ENCODE peak calls at places on chromosomes 1 and 21, in seven cellular contexts. G, P, B, I, K, L and C are unnamed samples.

GRCh38 chr1:158932171-158932570 is 819 bp downstream of the PYHIN1 start:
- DNase-seq in G (no peak), P (no peak), B (no peak), I (no peak), K (no peak), L (no peak), C (no peak)

GRCh38 chr1:199720496-199720895 is 307.0 kb upstream of the NR5A2 start:
- DNase-seq in G (no peak), P (no peak), B (no peak), I (no peak), K (no peak), L (no peak), C (no peak)

GRCh38 chr1:17128361-17128760 is 9.1 kb upstream of the PADI2 start:
- DNase-seq in G (no peak), P (no peak), B (no peak), I (peak), K (no peak), L (no peak), C (peak)

GRCh38 chr21:25963186-25963585 is 207.4 kb downstream of the APP start:
- DNase-seq in G (no peak), P (no peak), B (no peak), I (no peak), K (no peak), L (no peak), C (no peak)

GRCh38 chr1:16612332-16613172 is 812 bp downstream of the NBPF1 start:
- DNase-seq in G (no peak), P (peak), B (peak), I (peak), K (peak), L (peak), C (peak)

GRCh38 chr1:235923466-235924008 is 56.8 kb upstream of the LYST start:
- DNase-seq in G (no peak), P (peak), B (no peak), I (peak), K (peak), L (no peak), C (no peak)

GRCh38 chr1:225919906-225920305 is 4.1 kb downstream of the PYCR2 start:
- DNase-seq in G (peak), P (no peak), B (peak), I (peak), K (no peak), L (peak), C (peak)

GRCh38 chr1:178768423-178768822 is 43.4 kb downstream of the RALGPS2 start:
- DNase-seq in G (no peak), P (peak), B (no peak), I (no peak), K (no peak), L (no peak), C (no peak)

GRCh38 chr1:67771152-67771551 is 62.1 kb downstream of the GNG12 start:
- DNase-seq in G (no peak), P (no peak), B (no peak), I (no peak), K (no peak), L (no peak), C (peak)

GRCh38 chr1:207944571-207944970 is 33.6 kb upstream of the CD34 start:
- DNase-seq in G (no peak), P (no peak), B (no peak), I (no peak), K (no peak), L (no peak), C (peak)

GRCh38 chr1:25664357-25664796 is 47.8 kb downstream of the MAN1C1 start:
- DNase-seq in G (no peak), P (no peak), B (no peak), I (no peak), K (no peak), L (no peak), C (no peak)

GRCh38 chr1:25478633-25479032 is 47.9 kb downstream of the MACO1 start:
- DNase-seq in G (no peak), P (no peak), B (no peak), I (no peak), K (no peak), L (no peak), C (peak)

GRCh38 chr1:61320575-61320974 is 238.2 kb downstream of the NFIA start:
- DNase-seq in G (no peak), P (no peak), B (no peak), I (no peak), K (no peak), L (no peak), C (no peak)

GRCh38 chr1:22141493-22141892 is 1.4 kb downstream of the WNT4 start:
- DNase-seq in G (no peak), P (no peak), B (no peak), I (no peak), K (no peak), L (no peak), C (no peak)

GRCh38 chr1:231636157-231636556 is 9.6 kb downstream of the DISC1 start:
- DNase-seq in G (no peak), P (no peak), B (peak), I (no peak), K (no peak), L (peak), C (no peak)

GRCh38 chr1:56060901-56061300 is 518.5 kb downstream of the PLPP3 start:
- DNase-seq in G (no peak), P (no peak), B (no peak), I (peak), K (no peak), L (no peak), C (no peak)

GRCh38 chr1:154729031-154729442 is 121.1 kb upstream of the ADAR start:
- DNase-seq in G (no peak), P (no peak), B (no peak), I (no peak), K (no peak), L (no peak), C (no peak)

GRCh38 chr1:32773764-32774463 is 43.2 kb downstream of the YARS1 start:
- DNase-seq in G (no peak), P (no peak), B (peak), I (no peak), K (no peak), L (no peak), C (no peak)

GRCh38 chr1:223810586-223810985 is 35.2 kb downstream of the TP53BP2 start:
- DNase-seq in G (no peak), P (no peak), B (no peak), I (no peak), K (no peak), L (no peak), C (no peak)

GRCh38 chr21:45478115-45478801 is 64.0 kb downstream of the SLC19A1 start:
- DNase-seq in G (peak), P (peak), B (peak), I (no peak), K (peak), L (peak), C (no peak)

GRCh38 chr1:28886731-28887417 is 27.5 kb upstream of the EPB41 start:
- DNase-seq in G (peak), P (peak), B (peak), I (peak), K (peak), L (peak), C (peak)

GRCh38 chr1:192973988-192974387 is 85.2 kb downstream of the UCHL5 start:
- DNase-seq in G (no peak), P (no peak), B (no peak), I (no peak), K (no peak), L (no peak), C (peak)

GRCh38 chr1:230073371-230074035 is 6.5 kb downstream of the GALNT2 start:
- DNase-seq in G (no peak), P (no peak), B (no peak), I (peak), K (no peak), L (no peak), C (peak)

GRCh38 chr1:183702087-183702812 is 49.1 kb upstream of the APOBEC4 start:
- DNase-seq in G (no peak), P (no peak), B (no peak), I (no peak), K (no peak), L (no peak), C (no peak)

GRCh38 chr1:84704872-84705426 is 14.7 kb upstream of the SSX2IP start:
- DNase-seq in G (no peak), P (no peak), B (no peak), I (no peak), K (no peak), L (no peak), C (no peak)

GRCh38 chr1:42947965-42948732 is 10.5 kb downstream of the SLC2A1 start:
- DNase-seq in G (no peak), P (no peak), B (no peak), I (no peak), K (no peak), L (no peak), C (no peak)
- H3K27ac ChIP-seq in G (peak), P (peak), B (no peak), I (peak), K (no peak), L (no peak), C (peak)

DNA sequence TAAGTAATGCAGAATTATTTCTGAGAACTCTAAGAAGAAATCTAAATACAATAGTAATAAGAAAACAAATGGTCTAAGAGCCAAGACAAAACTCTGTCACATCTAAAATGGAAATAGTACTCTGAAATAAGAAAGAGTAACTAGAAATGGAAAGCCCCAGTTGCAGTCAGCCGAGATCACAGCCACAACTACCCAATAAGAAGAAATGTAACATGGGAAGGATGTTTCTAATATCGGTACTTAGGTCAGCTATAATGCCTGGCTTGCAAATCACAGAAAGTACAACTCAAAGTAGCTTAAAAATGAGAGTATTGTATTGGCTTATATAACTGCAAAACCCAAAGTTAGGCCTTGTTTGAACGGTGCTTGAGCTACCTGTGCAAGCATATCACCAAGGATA is 58.6 kb upstream of the USP25 start:
- DNase-seq in G (no peak), P (no peak), B (no peak), I (no peak), K (no peak), L (no peak), C (no peak)
- H3K27ac ChIP-seq in G (no peak), P (no peak), B (no peak), I (no peak), K (no peak), L (no peak), C (no peak)

GRCh38 chr1:19373206-19374126 is 61.3 kb downstream of the SLC66A1 start:
- DNase-seq in G (no peak), P (no peak), B (no peak), I (no peak), K (no peak), L (no peak), C (no peak)
- H3K27ac ChIP-seq in G (no peak), P (no peak), B (peak), I (no peak), K (no peak), L (peak), C (no peak)

DNA sequence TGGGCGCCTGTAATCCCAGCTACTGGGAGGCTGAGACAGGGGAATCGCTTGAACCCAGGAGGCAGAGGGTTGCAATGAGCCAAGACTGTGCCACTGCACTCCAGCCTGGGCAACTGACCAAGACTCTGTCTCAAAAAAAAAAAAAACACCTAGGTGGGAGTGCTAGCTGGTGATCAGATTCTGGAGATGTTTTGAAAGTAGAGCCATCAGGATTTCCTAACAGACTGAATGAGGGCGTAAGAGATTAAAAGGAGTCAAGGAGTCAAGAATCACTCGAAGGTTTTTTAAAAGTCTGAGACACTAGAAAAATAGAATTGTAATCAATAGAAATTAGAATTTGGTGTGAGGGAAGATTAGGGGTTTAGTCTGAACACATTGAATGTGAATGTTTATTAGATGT is 73.8 kb downstream of the HSF2BP start:
- DNase-seq in G (no peak), P (no peak), B (no peak), I (no peak), K (no peak), L (no peak), C (no peak)
- H3K27ac ChIP-seq in G (peak), P (no peak), B (peak), I (peak), K (no peak), L (peak), C (peak)

GRCh38 chr1:41436281-41437010 is 48.0 kb downstream of the EDN2 start:
- DNase-seq in G (no peak), P (no peak), B (no peak), I (no peak), K (no peak), L (no peak), C (no peak)

GRCh38 chr1:41437011-41437355 is 47.5 kb downstream of the EDN2 start:
- DNase-seq in G (no peak), P (no peak), B (no peak), I (no peak), K (no peak), L (no peak), C (no peak)

GRCh38 chr1:41439234-41439633 is 45.2 kb downstream of the EDN2 start:
- DNase-seq in G (no peak), P (no peak), B (no peak), I (no peak), K (no peak), L (no peak), C (no peak)

GRCh38 chr1:41440321-41441090 is 44.0 kb downstream of the EDN2 start:
- DNase-seq in G (no peak), P (no peak), B (no peak), I (no peak), K (no peak), L (no peak), C (no peak)

GRCh38 chr1:41438711-41439110 is 45.8 kb downstream of the EDN2 start:
- DNase-seq in G (no peak), P (no peak), B (no peak), I (no peak), K (no peak), L (no peak), C (no peak)
- H3K27ac ChIP-seq in G (no peak), P (no peak), B (no peak), I (no peak), K (no peak), L (no peak), C (no peak)

DNA sequence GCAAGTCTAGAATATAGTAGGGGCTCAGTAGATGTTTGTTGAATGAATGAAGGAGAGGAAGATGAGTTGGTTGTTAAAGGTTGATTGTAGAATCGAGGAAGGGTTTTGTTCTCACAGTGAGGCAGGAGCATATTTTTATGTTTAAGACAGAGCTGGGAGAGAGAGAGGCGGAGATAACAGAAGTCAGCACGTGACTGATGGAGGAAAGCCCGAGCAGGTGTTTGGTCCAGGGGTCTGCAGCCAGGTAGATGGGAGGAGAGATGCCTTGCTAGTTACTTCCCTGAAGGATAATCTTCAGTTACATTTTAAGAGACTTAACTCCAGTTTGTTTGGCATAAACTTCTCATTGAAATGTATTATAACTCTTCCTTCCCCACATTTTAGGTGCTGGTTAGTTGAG is 86.8 kb downstream of the DYRK1A start:
- DNase-seq in G (no peak), P (no peak), B (no peak), I (no peak), K (no peak), L (no peak), C (no peak)
- H3K27ac ChIP-seq in G (peak), P (no peak), B (no peak), I (no peak), K (no peak), L (no peak), C (no peak)

GRCh38 chr1:211376807-211377206 is 50.2 kb downstream of the TRAF5 start:
- DNase-seq in G (no peak), P (no peak), B (no peak), I (no peak), K (no peak), L (no peak), C (no peak)

GRCh38 chr1:211375949-211376348 is 49.3 kb downstream of the TRAF5 start:
- DNase-seq in G (no peak), P (no peak), B (no peak), I (no peak), K (no peak), L (no peak), C (no peak)

GRCh38 chr1:211378844-211379243 is 52.2 kb downstream of the TRAF5 start:
- DNase-seq in G (no peak), P (no peak), B (no peak), I (no peak), K (no peak), L (no peak), C (no peak)

GRCh38 chr1:211379446-211379845 is 52.8 kb downstream of the TRAF5 start:
- DNase-seq in G (no peak), P (no peak), B (no peak), I (no peak), K (no peak), L (no peak), C (no peak)

GRCh38 chr1:211377539-211378461 is 51.2 kb downstream of the TRAF5 start:
- DNase-seq in G (no peak), P (no peak), B (no peak), I (no peak), K (no peak), L (no peak), C (no peak)
- H3K27ac ChIP-seq in G (no peak), P (no peak), B (no peak), I (no peak), K (no peak), L (no peak), C (no peak)

GRCh38 chr1:169690489-169690888 is 20.9 kb downstream of the SELL start:
- DNase-seq in G (no peak), P (no peak), B (no peak), I (no peak), K (no peak), L (no peak), C (no peak)
- H3K27ac ChIP-seq in G (no peak), P (no peak), B (no peak), I (no peak), K (peak), L (no peak), C (no peak)

DNA sequence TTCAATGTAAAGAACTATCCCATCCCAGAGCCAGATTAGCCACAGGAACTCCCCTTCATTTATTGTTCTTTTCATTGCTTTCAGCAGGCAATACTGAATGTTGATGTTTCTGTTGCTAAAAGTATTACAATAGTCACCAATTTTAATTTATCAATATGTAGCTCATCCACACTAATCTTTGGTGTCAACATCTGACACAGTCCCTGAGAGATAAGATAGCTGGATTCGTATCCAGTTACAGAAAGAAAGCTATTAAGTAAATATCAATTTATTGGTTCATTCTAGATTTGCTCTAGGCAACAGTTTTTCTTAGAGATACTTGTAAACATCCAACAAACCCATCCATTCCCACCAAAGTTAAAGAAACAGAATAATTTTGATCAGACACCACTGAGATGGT is 4.7 kb downstream of the ADSS2 start:
- DNase-seq in G (no peak), P (no peak), B (no peak), I (no peak), K (no peak), L (no peak), C (no peak)
- H3K27ac ChIP-seq in G (no peak), P (no peak), B (no peak), I (no peak), K (no peak), L (no peak), C (no peak)